ENCODE peak calls at places on chromosomes 5 and 9, in four cellular contexts. I is HepG2, B is SK-N-SH, J is K562. P is an unnamed sample.

GRCh38 chr5:72465601-72466563 is 41.3 kb downstream of the ZNF366 start:
- DNase-seq in J (no peak), B (no peak), I (no peak), P (peak)

GRCh38 chr9:93059097-93059959 is 827 bp downstream of the SUSD3 start:
- DNase-seq in J (peak), I (no peak), B (no peak), P (no peak)

GRCh38 chr5:7813007-7813406 is 37.9 kb downstream of the CFAP90 start:
- DNase-seq in B (no peak), J (no peak), I (no peak), P (no peak)

GRCh38 chr5:138661991-138662434 is 86.8 kb upstream of the HSPA9 start:
- DNase-seq in J (no peak), I (no peak), B (no peak), P (no peak)

GRCh38 chr5:108760512-108760911 is 12.8 kb downstream of the FER start:
- DNase-seq in B (no peak), J (no peak), I (no peak), P (no peak)

GRCh38 chr5:78527925-78528324 is 120.6 kb downstream of the LHFPL2 start:
- DNase-seq in I (no peak), J (no peak), B (no peak), P (no peak)

GRCh38 chr9:94563548-94563947 is 8.7 kb downstream of the PCAT7 start:
- DNase-seq in J (no peak), B (no peak), I (no peak), P (no peak)

GRCh38 chr9:94827584-94828304 is 101.2 kb downstream of the AOPEP start:
- DNase-seq in I (peak), B (no peak), J (no peak), P (no peak)

GRCh38 chr9:38274746-38275250 is 117.7 kb upstream of the ALDH1B1 start:
- DNase-seq in B (no peak), I (no peak), J (no peak), P (no peak)

GRCh38 chr5:168073991-168074800 is 217.2 kb upstream of the WWC1 start:
- DNase-seq in J (no peak), B (no peak), I (no peak), P (no peak)

GRCh38 chr9:76519027-76519835 is 60.2 kb downstream of the GCNT1 start:
- DNase-seq in J (no peak), I (no peak), B (no peak), P (no peak)

GRCh38 chr9:131668439-131669233 is 71.2 kb downstream of the RAPGEF1 start:
- DNase-seq in J (peak), B (peak), I (peak), P (peak)

GRCh38 chr5:34511915-34512314 is 144.2 kb upstream of the RAI14 start:
- DNase-seq in I (no peak), J (no peak), B (no peak), P (no peak)

GRCh38 chr5:34511063-34511462 is 145.1 kb upstream of the RAI14 start:
- DNase-seq in I (no peak), B (no peak), J (no peak), P (no peak)

GRCh38 chr5:34509392-34509791 is 146.7 kb upstream of the RAI14 start:
- DNase-seq in I (no peak), B (no peak), J (no peak), P (no peak)

GRCh38 chr5:34510002-34510401 is 146.1 kb upstream of the RAI14 start:
- DNase-seq in B (no peak), J (no peak), I (no peak), P (no peak)

GRCh38 chr5:34511481-34511880 is 144.6 kb upstream of the RAI14 start:
- DNase-seq in I (no peak), B (no peak), J (no peak), P (no peak)
- H3K27ac ChIP-seq in I (no peak), B (no peak), J (no peak), P (no peak)

DNA sequence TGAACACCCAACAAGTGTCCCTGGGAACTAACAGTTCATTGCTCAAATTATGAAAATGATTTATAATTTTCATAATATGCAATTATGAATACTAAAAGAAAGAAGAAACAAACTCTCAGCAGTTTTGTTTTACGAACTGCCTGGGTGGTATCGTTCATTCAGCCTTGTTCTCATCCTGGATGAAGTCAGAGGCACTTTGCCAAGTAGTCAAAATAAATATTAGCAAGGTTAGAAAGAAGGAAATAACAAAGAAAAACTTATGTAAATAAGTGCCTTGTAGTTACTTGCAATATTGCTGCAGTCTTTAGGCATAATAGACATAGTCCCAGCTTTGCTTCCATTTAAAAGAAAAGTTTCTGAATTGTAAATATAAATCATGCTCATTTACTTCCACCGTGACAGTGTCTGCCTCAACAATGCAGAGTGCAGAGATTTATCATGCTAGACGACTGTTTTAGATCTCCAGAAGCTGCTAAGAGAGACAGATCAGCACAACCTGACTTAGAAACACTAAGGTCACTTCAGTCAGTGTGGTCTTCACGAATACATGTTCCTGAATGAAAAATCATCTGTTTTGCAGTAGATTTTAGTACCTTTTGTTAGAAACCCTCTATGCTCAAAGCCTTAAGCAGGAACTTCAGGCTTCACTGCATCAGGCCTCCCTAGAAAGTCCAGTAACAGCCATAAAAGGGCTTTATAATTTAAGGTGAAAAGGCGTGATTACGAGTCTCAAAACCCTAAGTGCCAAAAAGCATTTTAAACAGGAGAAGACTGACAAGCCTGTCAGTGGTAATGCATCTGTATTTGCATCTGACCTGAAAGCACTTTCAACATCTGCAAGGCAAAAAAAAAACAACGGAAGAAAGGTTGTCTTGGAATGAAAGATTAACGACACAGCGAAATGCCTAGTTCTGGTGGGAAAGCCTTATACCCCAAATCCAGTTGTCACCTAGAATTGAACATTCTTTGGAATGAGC is 92.1 kb downstream of the TMEM167A start:
- DNase-seq in I (peak), J (no peak), B (no peak), P (no peak)
- TF ChIP-seq EP300 in I (no peak), J (no peak), B (no peak), P (no peak)

DNA sequence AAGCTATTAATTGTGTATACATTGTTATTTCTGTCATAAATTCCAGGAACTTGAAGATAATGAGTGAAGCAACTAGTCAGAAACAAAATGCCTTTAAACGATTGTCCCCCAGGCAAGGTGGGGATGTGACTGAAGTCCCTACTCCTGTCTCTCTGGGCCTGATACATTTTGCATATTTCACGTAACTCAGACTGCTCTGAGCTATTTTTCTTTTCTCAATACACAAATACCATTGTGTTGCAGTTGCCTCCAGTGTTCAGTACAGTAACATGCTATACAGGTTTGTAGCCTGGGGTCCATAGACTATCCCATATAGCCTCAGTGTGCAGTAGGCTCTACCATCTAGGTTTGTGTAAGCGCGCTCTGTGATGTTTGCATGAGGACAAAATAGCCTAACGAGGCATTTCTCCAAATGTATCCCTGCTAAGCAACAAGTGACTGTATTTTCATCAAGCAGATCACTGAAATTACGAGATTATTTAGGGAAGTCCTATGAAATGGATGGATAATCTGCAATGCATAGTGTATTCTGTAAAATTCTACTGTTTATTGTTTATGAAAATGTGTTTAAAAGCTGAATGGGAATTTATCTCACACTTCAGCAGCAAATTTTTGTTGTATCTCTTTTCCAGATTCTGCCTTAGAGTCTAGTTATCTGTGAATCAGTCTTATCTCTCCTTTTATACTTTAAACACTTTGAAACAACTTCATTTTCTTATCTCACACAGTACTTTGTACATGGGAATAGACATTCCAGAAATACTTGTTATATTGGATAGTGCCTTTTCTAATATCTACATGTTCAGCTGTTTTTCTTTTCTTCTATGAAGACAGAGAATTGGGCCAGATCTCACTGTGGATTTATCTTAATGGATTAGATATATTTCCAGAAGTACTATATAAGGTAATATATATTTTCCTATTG is 150.5 kb downstream of the CD180 start:
- DNase-seq in B (no peak), I (no peak), J (no peak), P (no peak)
- TF ChIP-seq MXI1 in B (no peak), I (no peak), J (no peak), P (no peak)

DNA sequence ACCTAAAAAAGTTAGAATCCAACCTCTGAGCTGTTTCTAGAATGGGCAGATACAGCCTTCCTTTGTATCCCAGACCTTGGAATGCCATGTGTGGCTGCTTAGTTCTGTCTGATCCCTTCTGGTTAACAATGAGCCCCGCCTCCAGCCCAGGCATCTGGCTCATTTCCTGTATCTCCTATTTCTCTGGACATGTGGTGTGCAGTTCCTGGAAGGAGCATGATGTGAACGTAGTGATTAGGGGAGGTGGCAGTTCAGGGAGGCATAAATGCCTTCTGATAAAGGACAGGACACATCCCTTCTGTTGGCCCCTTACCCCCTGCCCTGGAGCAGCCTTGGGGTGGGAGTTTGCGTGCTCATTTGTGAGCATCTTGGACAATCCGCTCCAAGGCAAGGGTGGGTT is 243.0 kb downstream of the ZSWIM6 start:
- DNase-seq in I (no peak), J (peak), B (peak), P (no peak)
- H3K27ac ChIP-seq in I (no peak), J (peak), B (no peak), P (no peak)

GRCh38 chr5:38642194-38642987 is 85.9 kb upstream of the LIFR start:
- DNase-seq in J (no peak), B (peak), I (no peak), P (no peak)
- TF ChIP-seq EP300 in J (no peak), B (no peak), I (no peak), P (no peak)

DNA sequence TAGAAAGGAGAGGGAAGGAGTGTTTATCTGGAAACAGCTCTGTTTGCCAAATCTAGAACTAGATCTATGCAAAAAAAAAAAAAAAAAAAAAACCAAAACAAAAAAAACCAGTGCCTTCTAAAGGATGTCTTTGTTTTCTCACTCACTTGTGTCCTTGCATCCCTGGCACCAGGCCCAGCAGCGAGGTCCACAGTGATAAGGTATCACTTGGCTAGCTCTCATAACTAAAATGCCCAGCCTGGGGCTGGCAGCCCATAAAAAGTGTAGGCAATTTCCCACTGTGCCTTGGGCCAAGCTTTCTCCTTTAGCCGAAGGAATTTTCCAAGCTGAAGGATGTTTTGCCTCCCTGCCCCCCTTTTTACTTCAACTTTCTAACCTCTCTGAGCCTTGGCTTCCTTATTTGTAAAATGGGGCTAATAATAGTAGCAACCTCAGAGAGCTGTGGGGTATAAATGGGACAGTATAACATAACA is 20.8 kb downstream of the RGS3 start:
- DNase-seq in J (no peak), B (peak), I (peak), P (no peak)
- TF ChIP-seq MXI1 in J (no peak), B (no peak), I (no peak), P (no peak)

DNA sequence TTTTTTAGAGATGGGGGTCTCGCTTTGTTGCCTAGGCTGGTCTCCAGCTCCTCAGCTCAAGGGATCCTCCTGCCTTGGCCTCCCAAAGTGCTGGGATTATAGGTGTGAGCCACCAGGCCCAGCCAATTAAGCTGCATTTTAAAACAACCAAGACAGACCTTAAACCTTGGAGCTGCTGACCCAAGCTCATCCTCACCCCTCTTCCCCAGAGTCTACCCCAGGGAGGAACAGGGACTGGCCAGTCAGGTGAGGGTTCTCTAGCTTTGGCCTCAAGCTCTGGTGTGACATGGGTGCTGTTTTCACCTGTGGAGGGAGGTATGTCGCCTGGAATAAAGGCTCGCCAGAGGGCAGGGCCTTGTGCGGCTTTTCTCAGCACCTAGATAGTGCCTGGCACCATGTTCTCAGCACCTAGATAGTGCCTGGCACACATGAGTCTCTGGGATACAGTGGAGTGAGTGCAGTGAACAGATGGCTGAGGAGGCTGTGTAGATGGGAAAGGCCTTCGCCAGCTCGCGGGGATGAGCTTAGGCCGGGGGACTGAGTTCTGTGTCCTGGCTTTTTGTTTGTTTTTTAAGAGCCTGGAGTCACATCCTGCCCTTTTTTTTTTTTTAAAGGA is 7.4 kb downstream of the CDK9 start:
- DNase-seq in J (no peak), B (no peak), I (no peak), P (no peak)
- H3K27ac ChIP-seq in J (no peak), B (no peak), I (no peak), P (no peak)

DNA sequence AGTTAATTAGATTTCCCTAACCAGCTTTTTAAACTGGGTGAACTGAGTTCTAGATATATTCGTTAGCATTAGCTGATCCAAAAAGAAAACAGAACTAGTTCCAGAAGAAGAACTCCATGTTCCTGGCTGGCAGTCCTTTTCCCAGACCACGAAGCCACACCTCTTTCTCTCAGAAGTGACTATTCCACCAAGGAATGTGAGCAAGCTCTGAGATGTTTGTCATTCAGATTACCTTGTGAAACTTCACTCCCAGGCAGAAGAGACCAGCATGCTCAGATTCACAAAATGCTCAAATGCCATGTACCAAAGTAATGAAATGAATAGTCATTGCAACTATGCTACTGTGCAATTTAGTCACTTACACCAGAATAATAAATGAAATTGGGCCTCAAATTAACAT is 4.4 kb upstream of the SSBP2 start:
- DNase-seq in I (peak), J (no peak), B (no peak), P (no peak)
- TF ChIP-seq EP300 in I (no peak), J (no peak), B (peak), P (no peak)

GRCh38 chr9:135212961-135213360 is 125.5 kb downstream of the OLFM1 start:
- DNase-seq in J (no peak), B (no peak), I (no peak), P (no peak)
- TF ChIP-seq MXI1 in J (no peak), B (no peak), I (no peak), P (no peak)